ENCODE peak calls at places on chromosomes 1 and 21, in four cellular contexts. X is Calu3, B is OCI-M1, J is A549. R is an unnamed sample.

GRCh38 chr1:8477983-8478362 is 160.1 kb downstream of the SLC45A1 start:
- DNase-seq in X (no peak), B (no peak), J (no peak), R (no peak)

GRCh38 chr1:244395965-244396364 is 55.7 kb downstream of the ADSS2 start:
- DNase-seq in X (no peak), B (no peak), J (no peak), R (no peak)

GRCh38 chr1:30488324-30488913 is 235.0 kb downstream of the MATN1 start:
- DNase-seq in X (no peak), B (no peak), J (no peak), R (no peak)

GRCh38 chr1:43541721-43542401 is 11.2 kb downstream of the PTPRF start:
- DNase-seq in X (no peak), B (no peak), J (no peak), R (no peak)

GRCh38 chr21:30942192-30942591 is 60.8 kb upstream of the KRTAP11-1 start:
- DNase-seq in X (no peak), B (no peak), J (no peak), R (no peak)

GRCh38 chr1:245938046-245938435 is 569.0 kb downstream of the SMYD3 start:
- DNase-seq in X (no peak), B (no peak), J (no peak), R (no peak)

GRCh38 chr21:44088401-44088780 is 18.8 kb upstream of the PWP2 start:
- DNase-seq in X (no peak), B (no peak), J (no peak), R (no peak)

GRCh38 chr21:15718709-15719108 is 11.1 kb upstream of the USP25 start:
- DNase-seq in X (no peak), B (no peak), J (no peak), R (no peak)

GRCh38 chr1:24117722-24118409 is 5.9 kb upstream of the MYOM3 start:
- DNase-seq in X (peak; percentile 59), B (no peak), J (peak; percentile 43), R (no peak)

GRCh38 chr1:7656821-7657220 is 114.3 kb upstream of the VAMP3 start:
- DNase-seq in X (no peak), B (no peak), J (no peak), R (no peak)

GRCh38 chr1:152827173-152827572 is at the start of gene LCE1A:
- DNase-seq in X (no peak), B (no peak), J (no peak), R (no peak)

GRCh38 chr1:9629445-9630201 is 21.9 kb upstream of the PIK3CD start:
- DNase-seq in X (no peak), B (peak; percentile 63), J (no peak), R (no peak)

GRCh38 chr1:165671531-165671930 is 26.8 kb downstream of the ALDH9A1 start:
- DNase-seq in X (no peak), B (no peak), J (no peak), R (no peak)

GRCh38 chr1:226444901-226445300 is 37.0 kb upstream of the PARP1 start:
- DNase-seq in X (no peak), B (no peak), J (no peak), R (no peak)

GRCh38 chr1:67711150-67711849 is 26.3 kb downstream of the GADD45A start:
- DNase-seq in X (no peak), B (peak; percentile 62), J (no peak), R (no peak)

GRCh38 chr1:56137829-56138505 is 441.4 kb downstream of the PLPP3 start:
- DNase-seq in X (no peak), B (peak; percentile 69), J (no peak), R (no peak)

GRCh38 chr1:26946270-26946669 is 14.0 kb downstream of the KDF1 start:
- DNase-seq in X (no peak), B (no peak), J (no peak), R (no peak)

GRCh38 chr1:182575540-182576149 is 13.4 kb downstream of the RNASEL start:
- DNase-seq in X (no peak), B (no peak), J (no peak), R (no peak)

GRCh38 chr1:227603327-227603726 is 40.0 kb downstream of the ZNF678 start:
- DNase-seq in X (no peak), B (no peak), J (no peak), R (no peak)

GRCh38 chr1:69058454-69058853 is 509.3 kb upstream of the LRRC7 start:
- DNase-seq in X (no peak), B (no peak), J (no peak), R (no peak)

GRCh38 chr1:75615664-75616435 is 4.9 kb upstream of the SLC44A5 start:
- DNase-seq in X (peak; percentile 27), B (no peak), J (peak; percentile 10), R (peak; percentile 35)

GRCh38 chr1:34361781-34362357 is 185.2 kb downstream of the C1orf94 start:
- DNase-seq in X (no peak), B (no peak), J (no peak), R (no peak)

GRCh38 chr21:45012661-45013270 is 61.6 kb upstream of the ADARB1 start:
- DNase-seq in X (peak; percentile 40), B (no peak), J (peak; percentile 22), R (no peak)

GRCh38 chr1:14897997-14898645 is 255.4 kb upstream of the TMEM51 start:
- DNase-seq in X (no peak), B (no peak), J (no peak), R (no peak)

GRCh38 chr1:171910786-171911185 is 69.5 kb downstream of the DNM3 start:
- DNase-seq in X (no peak), B (no peak), J (no peak), R (no peak)

GRCh38 chr1:247294282-247294681 is 37.4 kb downstream of the ZNF496 start:
- DNase-seq in X (no peak), B (no peak), J (no peak), R (no peak)

GRCh38 chr1:64834734-64835133 is 89.9 kb downstream of the RAVER2 start:
- DNase-seq in X (no peak), B (no peak), J (no peak), R (no peak)

GRCh38 chr1:229756666-229757065 is 130.6 kb downstream of the URB2 start:
- DNase-seq in X (peak; percentile 38), B (no peak), J (no peak), R (no peak)

GRCh38 chr1:155646307-155646706 is 36.3 kb downstream of the MSTO1 start:
- DNase-seq in X (no peak), B (no peak), J (no peak), R (no peak)

GRCh38 chr1:212545941-212546638 is 62.5 kb upstream of the ATF3 start:
- DNase-seq in X (no peak), B (peak; percentile 68), J (no peak), R (no peak)

GRCh38 chr1:36584874-36585759 is 102.4 kb upstream of the CSF3R start:
- DNase-seq in X (no peak), B (no peak), J (no peak), R (no peak)

GRCh38 chr1:53733975-53734649 is 4.9 kb downstream of the GLIS1 start:
- DNase-seq in X (no peak), B (no peak), J (no peak), R (peak; percentile 57)

GRCh38 chr1:201665036-201665435 is 126.1 kb downstream of the NAV1 start:
- DNase-seq in X (no peak), B (no peak), J (no peak), R (no peak)

GRCh38 chr1:219927956-219928790 is at the start of gene SLC30A10:
- DNase-seq in X (peak; percentile 50), B (no peak), J (peak; percentile 41), R (no peak)

GRCh38 chr1:151994956-151995355 is 1.3 kb upstream of the S100A10 start:
- DNase-seq in X (peak; percentile 39), B (no peak), J (peak; percentile 72), R (peak; percentile 89)

GRCh38 chr1:26358411-26359384 is 4.8 kb upstream of the CRYBG2 start:
- DNase-seq in X (peak; percentile 82), B (peak; percentile 42), J (no peak), R (no peak)

GRCh38 chr21:44988607-44989537 is 49.0 kb downstream of the SLX9 start:
- DNase-seq in X (no peak), B (no peak), J (no peak), R (no peak)